ENCODE peak calls at places on chromosomes 5 and 9, in five cellular contexts. T is AG04450, V is brain microvascular endothelial cell, L is MM.1S, Y is cardiac muscle cell. D is an unnamed sample.

GRCh38 chr5:160289356-160289651 is 23.1 kb downstream of the CCNJL start:
- DNase-seq in V (no peak), L (no peak), T (no peak), Y (no peak), D (no peak)

GRCh38 chr9:34267660-34268059 is 61.4 kb downstream of the KIF24 start:
- DNase-seq in L (no peak), T (no peak), Y (no peak), V (no peak), D (no peak)

GRCh38 chr9:33813712-33814641 is 3.0 kb upstream of the UBE2R2 start:
- DNase-seq in Y (peak; percentile 59), V (peak; percentile 59), T (no peak), L (peak; percentile 63), D (peak; percentile 70)

GRCh38 chr5:1172670-1173404 is 28.6 kb upstream of the SLC6A19 start:
- DNase-seq in L (no peak), Y (no peak), T (no peak), V (no peak), D (no peak)

GRCh38 chr9:93670208-93671029 is 94.0 kb downstream of the PHF2 start:
- DNase-seq in Y (peak; percentile 63), V (peak; percentile 18), T (no peak), L (no peak), D (no peak)

GRCh38 chr9:134518004-134518606 is 123.5 kb upstream of the COL5A1 start:
- DNase-seq in T (no peak), L (no peak), V (no peak), Y (no peak), D (no peak)

GRCh38 chr9:4301971-4302427 is 2.1 kb upstream of the GLIS3 start:
- DNase-seq in T (peak; percentile 81), Y (peak; percentile 95), L (no peak), V (peak; percentile 95), D (peak; percentile 49)

GRCh38 chr5:115351356-115352195 is 55.1 kb upstream of the CCDC112 start:
- DNase-seq in T (peak; percentile 13), L (no peak), V (peak; percentile 63), Y (peak; percentile 55), D (no peak)

GRCh38 chr5:151905639-151906038 is 19.0 kb downstream of the GLRA1 start:
- DNase-seq in L (no peak), V (peak; percentile 15), T (no peak), Y (no peak), D (peak; percentile 27)

GRCh38 chr9:99073985-99074901 is 30.7 kb upstream of the TGFBR1 start:
- DNase-seq in L (no peak), V (no peak), Y (no peak), T (no peak), D (no peak)

GRCh38 chr9:94176582-94176981 is 82.5 kb upstream of the ZNF169 start:
- DNase-seq in V (no peak), L (no peak), T (no peak), Y (no peak), D (no peak)

GRCh38 chr5:40220260-40220659 is 459.5 kb upstream of the PTGER4 start:
- DNase-seq in T (no peak), V (no peak), L (no peak), Y (no peak), D (no peak)

GRCh38 chr5:172498431-172499129 is 44.3 kb upstream of the SH3PXD2B start:
- DNase-seq in Y (no peak), L (no peak), T (no peak), V (no peak), D (no peak)

GRCh38 chr5:136924490-136924889 is 559.1 kb upstream of the TRPC7 start:
- DNase-seq in V (no peak), L (no peak), T (no peak), Y (no peak), D (no peak)

GRCh38 chr9:73595036-73595545 is 443.4 kb downstream of the ANXA1 start:
- DNase-seq in Y (no peak), V (no peak), T (no peak), L (no peak), D (no peak)

GRCh38 chr5:29469581-29469980 is 1723.9 kb upstream of the CDH6 start:
- DNase-seq in Y (no peak), L (no peak), T (no peak), V (no peak), D (no peak)

GRCh38 chr5:88556415-88556814 is 287.8 kb upstream of the TMEM161B start:
- DNase-seq in V (no peak), Y (no peak), T (no peak), L (no peak), D (no peak)

GRCh38 chr5:143397302-143398052 is 6.0 kb downstream of the NR3C1 start:
- DNase-seq in L (peak; percentile 31), Y (no peak), V (no peak), T (no peak), D (no peak)

GRCh38 chr5:23631283-23632045 is 124.1 kb downstream of the PRDM9 start:
- DNase-seq in L (no peak), Y (peak; percentile 93), V (peak; percentile 2), T (no peak), D (no peak)

GRCh38 chr5:92019376-92019990 is 636.4 kb upstream of the ARRDC3 start:
- DNase-seq in Y (no peak), V (peak; percentile 24), T (no peak), L (peak; percentile 48), D (no peak)

GRCh38 chr9:121529237-121529987 is 29.8 kb upstream of the GGTA1 start:
- DNase-seq in L (no peak), T (peak; percentile 93), V (peak; percentile 90), Y (peak; percentile 99), D (peak; percentile 91)

GRCh38 chr5:172774561-172775271 is 3.7 kb upstream of the DUSP1 start:
- DNase-seq in V (no peak), Y (no peak), L (no peak), T (no peak), D (no peak)

GRCh38 chr5:96329886-96330531 is 103.0 kb downstream of the PCSK1 start:
- DNase-seq in V (no peak), Y (no peak), T (no peak), L (no peak), D (no peak)

GRCh38 chr9:130429831-130430230 is 14.9 kb upstream of the ASS1 start:
- DNase-seq in L (no peak), Y (no peak), T (no peak), V (no peak), D (no peak)

GRCh38 chr5:52896524-52897237 is 92.5 kb upstream of the ITGA2 start:
- DNase-seq in L (no peak), T (no peak), V (peak; percentile 44), Y (peak; percentile 64), D (no peak)

GRCh38 chr5:168592014-168592368 is 12.8 kb upstream of the PANK3 start:
- DNase-seq in L (no peak), Y (peak; percentile 83), T (peak; percentile 6), V (no peak), D (no peak)

GRCh38 chr5:1075931-1076330 is 35.9 kb downstream of the SLC12A7 start:
- DNase-seq in V (no peak), Y (no peak), L (no peak), T (no peak), D (no peak)

GRCh38 chr5:140075371-140075770 is 32.3 kb upstream of the NRG2 start:
- DNase-seq in T (no peak), Y (peak; percentile 31), L (no peak), V (no peak), D (peak; percentile 4)

GRCh38 chr5:115333164-115333563 is 36.7 kb upstream of the CCDC112 start:
- DNase-seq in T (no peak), V (no peak), Y (peak; percentile 45), L (peak; percentile 90), D (no peak)

GRCh38 chr5:93008502-93009167 is 572.4 kb downstream of the NR2F1-AS1 start:
- DNase-seq in T (no peak), L (no peak), Y (peak; percentile 72), V (no peak), D (no peak)

GRCh38 chr5:93513298-93513697 is 67.7 kb downstream of the NR2F1-AS1 start:
- DNase-seq in T (no peak), V (no peak), Y (no peak), L (no peak), D (no peak)

DNA sequence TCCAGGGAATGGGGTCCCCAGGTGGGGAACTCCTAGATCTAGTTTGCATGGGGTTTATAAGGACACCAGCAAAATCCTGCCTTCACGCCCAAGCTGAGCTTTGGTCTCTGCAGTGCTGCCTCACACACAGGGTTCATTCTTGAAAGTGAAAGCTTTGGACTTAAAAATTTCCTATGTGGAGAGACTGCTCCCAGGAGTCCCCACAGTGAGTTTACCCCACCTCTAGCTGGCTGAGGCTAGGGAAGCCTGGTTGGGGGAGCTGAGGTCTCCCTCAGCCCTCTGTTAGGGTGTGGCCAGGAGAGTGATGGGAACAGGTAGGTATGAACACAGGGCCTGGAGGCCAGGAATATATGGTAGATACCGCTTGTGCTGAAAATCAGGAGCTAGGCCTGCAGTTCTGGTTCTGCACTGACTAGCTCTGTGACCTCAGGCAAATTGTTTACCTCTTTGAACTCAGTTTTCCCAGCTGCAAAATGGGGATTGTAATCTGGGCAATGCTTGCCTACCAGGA is 41.5 kb upstream of the LARP1 start:
- DNase-seq in L (no peak), T (no peak), V (no peak), Y (no peak), D (no peak)
- H3K4me3 ChIP-seq in L (no peak overlapping the region), T (no peak overlapping the region), V (no peak overlapping the region), Y (no peak overlapping the region), D (no peak overlapping the region)

DNA sequence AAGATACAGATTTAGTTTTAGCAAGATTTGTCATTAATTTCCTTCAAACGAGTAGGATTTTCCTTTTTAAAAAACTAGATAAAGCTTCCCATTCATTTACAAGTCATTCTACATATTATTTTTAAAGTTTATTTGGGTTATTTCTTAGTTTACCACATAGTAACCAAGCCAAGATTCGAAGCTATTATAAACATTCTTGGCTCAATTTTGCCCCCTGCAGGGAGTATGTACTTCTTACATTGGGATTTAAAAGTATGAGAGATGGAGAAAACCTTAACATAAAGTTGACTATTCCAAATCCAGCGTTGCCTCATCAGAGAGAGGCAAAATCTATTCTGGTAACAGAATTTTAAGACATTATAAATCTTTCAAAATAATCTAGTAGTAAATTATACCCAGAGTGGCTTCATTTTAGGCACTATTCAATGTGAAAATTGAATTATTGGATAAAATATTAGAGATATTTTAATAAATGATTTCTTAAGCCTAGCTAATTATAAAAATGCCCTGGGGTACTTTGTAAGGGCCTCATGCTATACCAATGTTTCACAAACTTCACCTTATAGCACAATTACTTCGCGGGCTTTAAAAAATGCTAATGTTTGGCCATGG is 39.1 kb downstream of the FBN2 start:
- DNase-seq in Y (peak; percentile 84), V (peak; percentile 53), L (peak; percentile 42), T (peak; percentile 54), D (no peak)
- TF ChIP-seq CTCF in Y (peak; percentile 56), V (peak; percentile 44), L (peak; percentile 37), T (peak; percentile 53), D (peak; percentile 52)

DNA sequence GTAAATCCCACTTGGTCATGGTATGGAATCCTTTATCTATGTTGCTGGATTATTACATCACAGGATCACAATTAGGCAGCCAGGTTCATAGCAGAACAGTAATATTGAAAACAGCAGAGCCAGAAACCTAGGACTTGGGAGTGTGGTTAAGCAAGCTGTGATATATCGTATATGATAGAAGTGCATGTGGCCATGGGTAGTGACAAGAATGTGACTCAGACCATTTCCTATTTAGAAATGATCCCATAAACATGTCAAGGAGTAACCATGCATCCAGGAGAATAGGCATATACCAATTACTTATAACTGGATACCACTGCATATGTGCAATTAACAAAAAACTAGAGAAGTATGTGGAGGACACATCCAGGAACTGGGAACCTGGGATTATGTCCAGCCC is 31.2 kb downstream of the AMBP start:
- DNase-seq in V (no peak), L (no peak), T (no peak), Y (peak; percentile 14), D (no peak)
- H3K27me3 ChIP-seq in V (no peaks in the 10 kb centered on the region), L (no peaks in the 10 kb centered on the region), T (no peaks in the 10 kb centered on the region), Y (no peaks in the 10 kb centered on the region), D (no peaks in the 10 kb centered on the region)

GRCh38 chr9:102497709-102498108 is 497.4 kb upstream of the CYLC2 start:
- DNase-seq in Y (no peak), T (no peak), V (no peak), L (peak; percentile 57), D (no peak)
- H3K4me3 ChIP-seq in Y (no peak overlapping the region), T (no peak overlapping the region), V (no peak overlapping the region), L (peak overlapping the region; percentile 55), D (no peak overlapping the region)

D was measured in BJ.